ENCODE peak calls at places on chromosome 13, in six cellular contexts. H is NCI-H1436; F is sciatic nerve; X is T-helper 1 cell; L is HS-27A; R is CD8-positive, alpha-beta T cell. Y is an unnamed sample.

GRCh38 chr13:93231867-93232266 is 5.3 kb downstream of the GPC6 start:
- DNase-seq in H (no peak), L (no peak), X (no peak), R (no peak), F (no peak), Y (no peak)

GRCh38 chr13:114153485-114154080 is 21.2 kb upstream of the RASA3 start:
- DNase-seq in R (no peak), F (no peak), L (no peak), H (no peak), X (no peak), Y (no peak)

GRCh38 chr13:51269039-51269438 is 46.8 kb downstream of the FAM124A start:
- DNase-seq in F (no peak), X (no peak), H (no peak), R (no peak), L (peak), Y (no peak)

GRCh38 chr13:111291908-111292307 is 28.5 kb upstream of the TEX29 start:
- DNase-seq in H (no peak), F (no peak), L (no peak), R (no peak), X (no peak), Y (no peak)

GRCh38 chr13:44155422-44156293 is 218.0 kb upstream of the SERP2 start:
- DNase-seq in R (no peak), H (no peak), X (no peak), L (no peak), F (peak), Y (peak)

GRCh38 chr13:29749401-29750177 is 100.8 kb downstream of the UBL3 start:
- DNase-seq in F (no peak), R (no peak), L (no peak), H (no peak), X (no peak), Y (no peak)

GRCh38 chr13:111284579-111284978 is 35.9 kb upstream of the TEX29 start:
- DNase-seq in F (no peak), H (no peak), X (no peak), L (no peak), R (no peak), Y (peak)

GRCh38 chr13:44191504-44192171 is 182.0 kb upstream of the SERP2 start:
- DNase-seq in F (no peak), R (no peak), X (no peak), L (no peak), H (no peak), Y (no peak)

GRCh38 chr13:27977476-27978300 is 8.6 kb upstream of the CDX2 start:
- DNase-seq in R (no peak), X (no peak), H (no peak), F (no peak), L (no peak), Y (no peak)

GRCh38 chr13:113176292-113176691 is 17.8 kb downstream of the PROZ start:
- DNase-seq in L (no peak), H (no peak), F (no peak), R (no peak), X (peak), Y (peak)

GRCh38 chr13:103299079-103299478 is 232.9 kb upstream of the SLC10A2 start:
- DNase-seq in R (no peak), L (no peak), F (no peak), X (no peak), H (no peak), Y (no peak)

GRCh38 chr13:22929391-22930126 is 251.2 kb upstream of the SGCG start:
- DNase-seq in X (no peak), H (no peak), F (no peak), R (no peak), L (no peak), Y (peak)

GRCh38 chr13:36883829-36884228 is 36.2 kb downstream of the SMAD9 start:
- DNase-seq in F (no peak), L (no peak), X (no peak), R (no peak), H (no peak), Y (no peak)

GRCh38 chr13:21106089-21106488 is 44.7 kb upstream of the LATS2 start:
- DNase-seq in X (no peak), L (peak), H (no peak), F (no peak), R (no peak), Y (no peak)

GRCh38 chr13:101398191-101398590 is 18.1 kb downstream of the NALCN start:
- DNase-seq in H (no peak), F (no peak), R (no peak), X (no peak), L (no peak), Y (no peak)

GRCh38 chr13:45436953-45437352 is 18.8 kb upstream of the SLC25A30 start:
- DNase-seq in R (no peak), X (no peak), H (no peak), F (no peak), L (no peak), Y (no peak)

GRCh38 chr13:29707876-29708543 is 112.5 kb upstream of the SLC7A1 start:
- DNase-seq in F (no peak), X (peak), H (no peak), L (peak), R (peak), Y (no peak)

GRCh38 chr13:61252213-61252612 is 163.4 kb downstream of the PCDH20 start:
- DNase-seq in X (no peak), R (no peak), L (no peak), H (no peak), F (no peak), Y (no peak)

GRCh38 chr13:51122868-51123267 is 11.8 kb upstream of the C13orf42 start:
- DNase-seq in X (no peak), F (no peak), R (no peak), L (no peak), H (no peak), Y (no peak)

GRCh38 chr13:37473035-37473434 is 125.5 kb downstream of the POSTN start:
- DNase-seq in H (no peak), F (no peak), L (no peak), R (no peak), X (no peak), Y (no peak)

GRCh38 chr13:42420304-42420703 is 148.4 kb downstream of the AKAP11 start:
- DNase-seq in R (no peak), X (no peak), H (no peak), L (no peak), F (no peak), Y (no peak)

GRCh38 chr13:37869756-37870488 is at the start of gene TRPC4:
- DNase-seq in R (no peak), X (no peak), H (peak), F (no peak), L (peak), Y (peak)

GRCh38 chr13:37715606-37716015 is 117.0 kb upstream of the POSTN start:
- DNase-seq in F (no peak), R (no peak), X (no peak), L (peak), H (no peak), Y (no peak)

GRCh38 chr13:88223958-88224357 is 552.8 kb downstream of the SLITRK5 start:
- DNase-seq in X (no peak), H (no peak), R (no peak), F (no peak), L (no peak), Y (no peak)

GRCh38 chr13:109998808-109999528 is 212.6 kb upstream of the IRS2 start:
- DNase-seq in F (no peak), H (no peak), R (no peak), L (no peak), X (no peak), Y (no peak)

GRCh38 chr13:114115191-114115671 is 17.2 kb downstream of the RASA3 start:
- DNase-seq in H (no peak), X (no peak), F (peak), L (no peak), R (no peak), Y (no peak)

GRCh38 chr13:113119166-113119821 is 3.3 kb upstream of the F10 start:
- DNase-seq in X (no peak), H (no peak), F (peak), R (no peak), L (no peak), Y (peak)

GRCh38 chr13:33676045-33676699 is 141.8 kb upstream of the RFC3 start:
- DNase-seq in R (no peak), F (no peak), L (no peak), H (no peak), X (no peak), Y (no peak)

GRCh38 chr13:78881746-78882145 is 222.8 kb upstream of the OBI1 start:
- DNase-seq in X (no peak), L (no peak), F (no peak), H (peak), R (no peak), Y (no peak)

GRCh38 chr13:106232680-106233079 is 302.8 kb downstream of the EFNB2 start:
- DNase-seq in X (no peak), R (no peak), F (no peak), H (no peak), L (no peak), Y (no peak)

GRCh38 chr13:28964831-28965230 is 144.7 kb downstream of the MTUS2 start:
- DNase-seq in R (no peak), X (no peak), L (no peak), F (no peak), H (no peak), Y (no peak)

GRCh38 chr13:62960723-62961122 is 1545.1 kb upstream of the PCDH20 start:
- DNase-seq in L (no peak), R (no peak), F (no peak), H (no peak), X (no peak), Y (no peak)

GRCh38 chr13:101535192-101535746 is 82.8 kb downstream of the ITGBL1 start:
- DNase-seq in X (no peak), R (no peak), F (no peak), L (no peak), H (no peak), Y (no peak)

GRCh38 chr13:28489536-28489935 is 5.4 kb downstream of the FLT1 start:
- DNase-seq in R (no peak), L (no peak), H (no peak), F (no peak), X (no peak), Y (no peak)

GRCh38 chr13:99308481-99309087 is 1.4 kb upstream of the GPR183 start:
- DNase-seq in L (no peak), H (no peak), R (no peak), X (no peak), F (no peak), Y (no peak)

GRCh38 chr13:108470921-108471320 is 158.5 kb upstream of the MYO16 start:
- DNase-seq in H (no peak), F (no peak), L (no peak), R (no peak), X (no peak), Y (no peak)

Y was measured in osteocyte.